ENCODE peak calls at places on chromosomes 4 and X, in four cellular contexts. V is mesendoderm, X is body of pancreas, N is upper lobe of left lung. F is an unnamed sample. For H3K27me3, the result is how much of the 10 kb centered on the place peaks cover.

GRCh38 chr4:37322122-37322521 is 77.6 kb downstream of the NWD2 start:
- DNase-seq in V (peak), X (no peak), N (no peak), F (no peak)

GRCh38 chr4:42167709-42168108 is 15.3 kb upstream of the BEND4 start:
- DNase-seq in V (peak), X (no peak), N (no peak), F (no peak)

GRCh38 chr4:158809611-158810486 is 41.0 kb downstream of the FNIP2 start:
- DNase-seq in V (peak), X (no peak), N (no peak), F (peak)

GRCh38 chr4:1212546-1213335 is 36.2 kb downstream of the CTBP1 start:
- DNase-seq in V (no peak), X (no peak), N (peak), F (no peak)

GRCh38 chr4:2648159-2648814 is 107.8 kb downstream of the TNIP2 start:
- DNase-seq in V (no peak), X (no peak), N (no peak), F (no peak)

GRCh38 chrX:475926-476723 is 89.4 kb upstream of the PPP2R3B start:
- DNase-seq in V (peak), X (no peak), N (no peak), F (no peak)

GRCh38 chrX:70434352-70434866 is 10.2 kb upstream of the DLG3 start:
- DNase-seq in V (peak), X (peak), N (peak), F (peak)

GRCh38 chr4:148442830-148443549 is 776 bp upstream of the NR3C2 start:
- DNase-seq in V (no peak), X (no peak), N (no peak), F (no peak)

GRCh38 chr4:76874176-76874575 is 23.8 kb downstream of the SOWAHB start:
- DNase-seq in V (no peak), X (no peak), N (no peak), F (no peak)

GRCh38 chrX:70360366-70360765 is 62.7 kb upstream of the GDPD2 start:
- DNase-seq in V (no peak), X (no peak), N (no peak), F (no peak)

GRCh38 chr4:186255122-186255521 is 10.9 kb upstream of the F11 start:
- DNase-seq in V (no peak), X (no peak), N (no peak), F (no peak)

GRCh38 chr4:186260504-186261448 is 5.2 kb upstream of the F11 start:
- DNase-seq in V (no peak), X (peak), N (peak), F (peak)

GRCh38 chr4:186260117-186260503 is 5.9 kb upstream of the F11 start:
- DNase-seq in V (no peak), X (peak), N (no peak), F (peak)

GRCh38 chr4:186258216-186258811 is 7.7 kb upstream of the F11 start:
- DNase-seq in V (no peak), X (no peak), N (no peak), F (no peak)
- H3K4me3 ChIP-seq in V (no peak), X (no peak), N (no peak), F (no peak)

DNA sequence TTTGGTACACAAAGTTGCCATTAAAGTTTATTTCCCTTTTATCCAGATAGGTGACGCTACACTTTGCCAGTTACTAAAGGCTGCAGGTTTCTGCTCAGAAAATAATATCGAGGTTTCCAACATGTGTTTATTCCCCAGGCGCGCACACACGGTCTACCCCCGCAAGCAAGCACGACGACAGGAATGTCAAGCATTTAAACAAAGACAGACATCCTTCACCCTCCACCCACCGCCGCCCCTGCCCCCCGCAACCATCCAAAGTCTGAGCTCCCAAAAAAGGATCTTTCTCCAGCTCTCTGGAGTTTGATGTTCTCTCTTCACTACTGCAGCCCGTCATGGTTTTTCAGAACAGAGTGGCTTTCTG is 1.3 kb upstream of the PCDH7 start:
- DNase-seq in V (peak), X (no peak), N (peak), F (no peak)
- H3K27me3 ChIP-seq in V (under half), X (under half), N (half or more), F (under half)

GRCh38 chr4:128553665-128554515 is 255.6 kb upstream of the JADE1 start:
- DNase-seq in V (no peak), X (no peak), N (no peak), F (peak)
- H3K27ac ChIP-seq in V (no peak), X (peak), N (peak), F (peak)

GRCh38 chr4:107989162-107989536 is 540 bp upstream of the HADH start:
- DNase-seq in V (no peak), X (no peak), N (no peak), F (peak)

GRCh38 chr4:107987916-107988762 is 1.6 kb upstream of the HADH start:
- DNase-seq in V (peak), X (no peak), N (no peak), F (peak)

GRCh38 chr4:107989537-107990386 is at the start of gene HADH:
- DNase-seq in V (peak), X (peak), N (peak), F (peak)

GRCh38 chr4:107991945-107992625 is 2.4 kb downstream of the HADH start:
- DNase-seq in V (no peak), X (no peak), N (no peak), F (peak)

GRCh38 chr4:107988763-107989035 is 990 bp upstream of the HADH start:
- DNase-seq in V (no peak), X (no peak), N (no peak), F (no peak)
- H3K4me3 ChIP-seq in V (no peak), X (no peak), N (peak), F (no peak)

GRCh38 chr4:3739577-3739976 is 26.6 kb upstream of the ADRA2C start:
- DNase-seq in V (no peak), X (no peak), N (no peak), F (no peak)

GRCh38 chr4:3741217-3742011 is 24.8 kb upstream of the ADRA2C start:
- DNase-seq in V (no peak), X (no peak), N (no peak), F (no peak)

GRCh38 chr4:3742610-3743009 is 23.6 kb upstream of the ADRA2C start:
- DNase-seq in V (no peak), X (no peak), N (no peak), F (no peak)

GRCh38 chr4:3736806-3737205 is 29.4 kb upstream of the ADRA2C start:
- DNase-seq in V (no peak), X (no peak), N (no peak), F (no peak)

GRCh38 chr4:3740256-3740655 is 25.9 kb upstream of the ADRA2C start:
- DNase-seq in V (no peak), X (no peak), N (no peak), F (no peak)
- H3K27me3 ChIP-seq in V (under half), X (under half), N (under half), F (under half)

GRCh38 chr4:83216856-83217683 is 67.5 kb downstream of the COQ2 start:
- DNase-seq in V (no peak), X (no peak), N (peak), F (no peak)
- H3K27ac ChIP-seq in V (no peak), X (no peak), N (peak), F (peak)

GRCh38 chrX:129981752-129982299 is 609 bp upstream of the BCORL1 start:
- DNase-seq in V (no peak), X (no peak), N (no peak), F (peak)
- H3K4me3 ChIP-seq in V (peak), X (peak), N (no peak), F (peak)

GRCh38 chrX:15714529-15714928 is 23.5 kb upstream of the CA5B start:
- DNase-seq in V (no peak), X (peak), N (no peak), F (peak)
- H3K27me3 ChIP-seq in V (under half), X (under half), N (under half), F (under half)

GRCh38 chr4:78568640-78569261 is 17.2 kb downstream of the ANXA3 start:
- DNase-seq in V (peak), X (no peak), N (no peak), F (no peak)

GRCh38 chr4:78566834-78567501 is 15.4 kb downstream of the ANXA3 start:
- DNase-seq in V (no peak), X (no peak), N (no peak), F (no peak)

GRCh38 chr4:78569291-78569821 is 17.8 kb downstream of the ANXA3 start:
- DNase-seq in V (peak), X (peak), N (no peak), F (peak)

GRCh38 chr4:78565971-78566372 is 14.4 kb downstream of the ANXA3 start:
- DNase-seq in V (peak), X (no peak), N (no peak), F (no peak)

DNA sequence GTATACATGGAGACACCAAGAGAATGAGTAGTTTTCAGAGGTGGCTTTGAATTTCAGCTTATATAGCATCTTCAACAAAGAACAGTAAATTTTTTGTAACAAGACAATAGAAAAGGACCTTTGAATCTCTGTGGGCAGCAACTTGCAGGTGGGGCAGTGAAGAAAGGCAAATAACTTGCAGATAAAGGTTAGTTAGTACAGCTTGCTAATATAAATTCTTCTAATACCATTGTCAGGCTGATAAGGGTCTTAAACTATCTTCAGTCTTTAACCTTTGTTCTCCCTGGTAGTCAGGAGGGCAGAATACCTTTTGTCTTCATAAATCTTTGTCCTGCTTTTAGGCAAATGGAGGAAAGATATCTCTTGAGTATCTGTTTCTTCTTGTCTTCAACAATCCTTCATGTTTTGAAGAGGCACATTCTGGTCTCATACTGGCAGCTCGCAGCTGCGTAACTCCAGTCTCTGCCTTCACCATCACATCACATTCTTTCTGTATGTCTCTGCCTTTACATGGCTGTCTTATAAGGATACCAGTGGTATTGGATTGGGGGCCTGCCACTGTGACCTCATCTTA is 16.0 kb downstream of the ANXA3 start:
- DNase-seq in V (peak), X (no peak), N (no peak), F (peak)
- H3K27ac ChIP-seq in V (no peak), X (peak), N (peak), F (no peak)

GRCh38 chrX:40102393-40103381 is 4.9 kb upstream of the BCOR start:
- DNase-seq in V (peak), X (no peak), N (no peak), F (no peak)
- H3K4me3 ChIP-seq in V (no peak), X (no peak), N (no peak), F (no peak)